ENCODE peak calls at places on chromosomes 6 and 20, in four cellular contexts. I, L, V and J are unnamed samples.

GRCh38 chr6:3615391-3616380 is 135.8 kb downstream of the PXDC1 start:
- DNase-seq in I (no peak), L (no peak), V (no peak), J (no peak)

GRCh38 chr6:167580512-167580911 is 246.2 kb upstream of the AFDN start:
- DNase-seq in I (no peak), L (no peak), V (no peak), J (no peak)

GRCh38 chr6:44446626-44447297 is 59.3 kb downstream of the CDC5L start:
- DNase-seq in I (no peak), L (no peak), V (no peak), J (no peak)

GRCh38 chr20:4684837-4685413 is 36.8 kb upstream of the PRND start:
- DNase-seq in I (no peak), L (no peak), V (no peak), J (no peak)

GRCh38 chr6:17768388-17768787 is 61.7 kb upstream of the NUP153 start:
- DNase-seq in I (no peak), L (no peak), V (no peak), J (no peak)

GRCh38 chr6:28543671-28544131 is 18.0 kb downstream of the GPX5 start:
- DNase-seq in I (peak; percentile 13), L (no peak), V (no peak), J (peak; percentile 5)

GRCh38 chr20:44142416-44142815 is 44.6 kb downstream of the JPH2 start:
- DNase-seq in I (no peak), L (no peak), V (no peak), J (no peak)

GRCh38 chr6:89597988-89598387 is 40.6 kb downstream of the LYRM2 start:
- DNase-seq in I (no peak), L (no peak), V (no peak), J (peak; percentile 19)

GRCh38 chr20:13464702-13465101 is 174.0 kb downstream of the TASP1 start:
- DNase-seq in I (no peak), L (no peak), V (no peak), J (no peak)

GRCh38 chr6:145070791-145071190 is 664.5 kb downstream of the EPM2A start:
- DNase-seq in I (no peak), L (no peak), V (no peak), J (no peak)

GRCh38 chr20:63737690-63737939 is 1.2 kb downstream of the LIME1 start:
- DNase-seq in I (no peak), L (no peak), V (no peak), J (no peak)

GRCh38 chr6:2158596-2159271 is 86.7 kb downstream of the GMDS start:
- DNase-seq in I (no peak), L (no peak), V (peak; percentile 79), J (no peak)

GRCh38 chr20:44084439-44084838 is 102.5 kb downstream of the JPH2 start:
- DNase-seq in I (no peak), L (no peak), V (no peak), J (no peak)

GRCh38 chr6:140252099-140252498 is 877.7 kb upstream of the CITED2 start:
- DNase-seq in I (no peak), L (no peak), V (no peak), J (peak; percentile 1)

GRCh38 chr6:144331610-144332009 is 46.5 kb downstream of the UTRN start:
- DNase-seq in I (no peak), L (no peak), V (no peak), J (no peak)

GRCh38 chr6:105680131-105680530 is 277.2 kb upstream of the PREP start:
- DNase-seq in I (no peak), L (no peak), V (no peak), J (peak; percentile 6)

GRCh38 chr20:9609892-9610502 is 95.6 kb downstream of the LAMP5 start:
- DNase-seq in I (no peak), L (peak; percentile 61), V (peak; percentile 42), J (peak; percentile 56)

GRCh38 chr6:93299622-93300021 is 119.7 kb downstream of the EPHA7 start:
- DNase-seq in I (no peak), L (no peak), V (no peak), J (no peak)

GRCh38 chr6:106512048-106512957 is 117.0 kb downstream of the RTN4IP1 start:
- DNase-seq in I (peak; percentile 56), L (no peak), V (peak; percentile 13), J (peak; percentile 67)

GRCh38 chr6:81630719-81631118 is 121.8 kb downstream of the TENT5A start:
- DNase-seq in I (no peak), L (no peak), V (no peak), J (no peak)

GRCh38 chr6:150334790-150335783 is 33.7 kb upstream of the IYD start:
- DNase-seq in I (peak; percentile 25), L (no peak), V (peak; percentile 69), J (peak; percentile 8)

GRCh38 chr6:27684264-27685211 is 211.6 kb upstream of the ZNF184 start:
- DNase-seq in I (no peak), L (peak; percentile 75), V (peak; percentile 56), J (peak; percentile 62)

GRCh38 chr6:21003780-21004541 is 469.7 kb downstream of the CDKAL1 start:
- DNase-seq in I (no peak), L (peak; percentile 72), V (no peak), J (no peak)
- TF ChIP-seq SPI1 in I (peak; percentile 73), L (peak; percentile 81), V (no peak), J (no peak)

GRCh38 chr20:19783966-19784401 is 25.9 kb downstream of the RIN2 start:
- DNase-seq in I (no peak), L (no peak), V (no peak), J (no peak)

GRCh38 chr20:19785173-19785799 is 27.2 kb downstream of the RIN2 start:
- DNase-seq in I (no peak), L (no peak), V (no peak), J (no peak)

GRCh38 chr20:19786311-19786710 is 28.3 kb downstream of the RIN2 start:
- DNase-seq in I (no peak), L (no peak), V (no peak), J (peak; percentile 35)

GRCh38 chr20:19785886-19786285 is 27.8 kb downstream of the RIN2 start:
- DNase-seq in I (no peak), L (no peak), V (no peak), J (no peak)

GRCh38 chr20:19784511-19785172 is 26.6 kb downstream of the RIN2 start:
- DNase-seq in I (peak; percentile 14), L (peak; percentile 9), V (peak; percentile 31), J (peak; percentile 24)
- TF ChIP-seq SPI1 in I (no peak), L (no peak), V (no peak), J (no peak)

DNA sequence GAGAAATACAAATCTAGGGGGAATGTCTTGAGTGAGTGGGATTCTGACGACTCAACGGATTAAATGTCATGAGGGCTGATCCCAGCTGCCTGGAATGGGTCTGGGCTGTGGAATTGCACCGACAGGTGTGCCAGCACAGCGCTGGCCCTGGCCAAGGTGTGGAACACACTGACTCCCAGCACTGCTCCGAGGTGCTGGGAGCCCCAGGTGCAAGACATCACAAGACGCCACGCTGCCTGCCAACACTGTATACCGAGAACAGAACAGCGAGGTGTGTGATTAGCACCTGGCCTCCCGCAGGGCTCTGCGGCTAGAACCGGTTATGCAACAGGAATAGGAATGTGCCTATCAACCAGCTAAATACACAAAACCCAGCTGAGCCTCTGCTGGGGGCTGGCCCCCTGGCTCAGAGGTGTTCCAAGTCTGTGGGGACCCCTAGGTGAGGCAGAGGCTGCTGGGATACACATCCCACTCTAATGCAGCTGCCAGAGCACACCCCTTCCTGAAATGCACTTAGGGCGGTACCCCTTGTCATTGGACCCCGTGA is 24.8 kb upstream of the APMAP start:
- DNase-seq in I (no peak), L (no peak), V (no peak), J (no peak)
- TF ChIP-seq SPI1 in I (no peak), L (no peak), V (no peak), J (no peak)

DNA sequence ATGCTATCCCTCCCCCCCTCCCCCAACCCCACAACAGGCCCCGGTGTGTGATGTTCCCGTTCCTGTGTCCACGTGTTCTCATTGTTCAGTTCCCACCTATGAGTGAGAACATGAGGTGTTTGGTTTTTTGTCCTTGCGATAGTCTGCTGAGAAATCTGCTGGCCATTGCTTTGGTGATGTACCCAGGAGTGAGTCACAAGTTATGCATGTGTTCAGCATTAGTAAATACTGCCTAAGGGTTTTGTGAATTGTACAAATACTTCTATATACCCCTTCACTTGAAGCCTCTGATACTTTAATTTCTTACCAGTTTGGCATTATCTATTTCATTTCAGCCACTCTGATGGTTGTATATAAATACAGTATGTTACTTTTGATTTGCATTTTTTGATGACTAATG is 711.3 kb upstream of the GJE1 start:
- DNase-seq in I (no peak), L (no peak), V (no peak), J (no peak)
- TF ChIP-seq SPI1 in I (no peak), L (no peak), V (no peak), J (no peak)

GRCh38 chr20:49186535-49187329 is 1.4 kb downstream of the STAU1 start:
- DNase-seq in I (no peak), L (no peak), V (peak; percentile 49), J (peak; percentile 80)
- TF ChIP-seq SPI1 in I (no peak), L (no peak), V (no peak), J (no peak)

DNA sequence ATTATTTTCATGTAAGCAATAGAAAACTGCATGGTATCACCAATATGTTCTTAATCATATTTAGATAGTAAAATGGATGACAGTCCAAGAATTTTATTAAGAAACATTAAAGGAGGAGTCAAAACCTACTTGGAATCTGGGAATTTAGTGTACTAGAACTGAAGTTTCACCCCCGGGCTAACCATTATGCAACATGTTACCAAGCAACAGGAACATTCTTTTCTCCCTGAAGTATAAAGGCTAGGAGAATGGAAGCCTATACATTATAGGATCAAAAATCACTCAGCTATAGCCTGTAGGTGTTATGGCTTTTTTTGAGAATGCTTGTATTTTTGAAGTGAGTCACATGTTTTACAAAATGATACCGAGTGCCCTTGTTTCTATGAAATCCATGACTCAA is 538.3 kb downstream of the GRIK2 start:
- DNase-seq in I (no peak), L (no peak), V (no peak), J (no peak)
- TF ChIP-seq SPI1 in I (no peak), L (no peak), V (no peak), J (no peak)

GRCh38 chr6:37059344-37060194 is 54.1 kb downstream of the FGD2 start:
- DNase-seq in I (no peak), L (no peak), V (peak; percentile 93), J (no peak)
- TF ChIP-seq SPI1 in I (no peak), L (no peak), V (no peak), J (no peak)

GRCh38 chr20:57880155-57880648 is 170.4 kb upstream of the PMEPA1 start:
- DNase-seq in I (no peak), L (no peak), V (no peak), J (no peak)
- TF ChIP-seq SPI1 in I (no peak), L (no peak), V (no peak), J (no peak)